ENCODE peak calls at places on chromosome 14, in eight cellular contexts. F is AG04450, N is A549, H is HepG2, G is WTC11, L is mesothelial cell of epicardium, K is cardiac fibroblast, Q is K562. D is an unnamed sample.

GRCh38 chr14:75697371-75697770 is 36.3 kb downstream of the TTLL5 start:
- DNase-seq in F (no peak), N (no peak), H (no peak), G (no peak), L (no peak), K (no peak), Q (no peak), D (no peak)

GRCh38 chr14:102811254-102811963 is 34.2 kb downstream of the TRAF3 start:
- DNase-seq in F (no peak), N (no peak), H (peak), G (no peak), L (no peak), K (no peak), Q (no peak), D (no peak)

GRCh38 chr14:59465570-59466150 is 480 bp upstream of the GPR135 start:
- DNase-seq in F (no peak), N (no peak), H (no peak), G (no peak), L (no peak), K (no peak), Q (no peak), D (no peak)

GRCh38 chr14:105201928-105202513 is 20.9 kb upstream of the NUDT14 start:
- DNase-seq in F (no peak), N (no peak), H (no peak), G (no peak), L (no peak), K (no peak), Q (no peak), D (no peak)

GRCh38 chr14:63039800-63040380 is 5.4 kb downstream of the KCNH5 start:
- DNase-seq in F (peak), N (peak), H (peak), G (no peak), L (no peak), K (peak), Q (peak), D (no peak)

GRCh38 chr14:70909788-70910614 is 2.7 kb downstream of the PCNX1 start:
- DNase-seq in F (no peak), N (no peak), H (no peak), G (no peak), L (no peak), K (no peak), Q (no peak), D (no peak)

GRCh38 chr14:65107200-65107599 is 4.9 kb upstream of the MAX start:
- DNase-seq in F (no peak), N (no peak), H (no peak), G (no peak), L (no peak), K (no peak), Q (peak), D (no peak)

GRCh38 chr14:59337151-59337611 is 128.0 kb downstream of the GPR135 start:
- DNase-seq in F (no peak), N (no peak), H (no peak), G (no peak), L (no peak), K (peak), Q (no peak), D (no peak)

GRCh38 chr14:99981806-99982205 is 83.4 kb upstream of the EVL start:
- DNase-seq in F (no peak), N (no peak), H (no peak), G (no peak), L (no peak), K (no peak), Q (no peak), D (no peak)

GRCh38 chr14:32329146-32329545 is at the start of gene AKAP6:
- DNase-seq in F (no peak), N (no peak), H (no peak), G (no peak), L (no peak), K (no peak), Q (no peak), D (no peak)

GRCh38 chr14:104254735-104255400 is 116.5 kb downstream of the KIF26A start:
- DNase-seq in F (no peak), N (no peak), H (no peak), G (no peak), L (no peak), K (no peak), Q (no peak), D (no peak)

GRCh38 chr14:22780105-22780679 is 13.7 kb downstream of the OXA1L start:
- DNase-seq in F (no peak), N (no peak), H (peak), G (no peak), L (no peak), K (no peak), Q (no peak), D (no peak)

GRCh38 chr14:105313381-105314286 is 914 bp upstream of the PACS2 start:
- DNase-seq in F (no peak), N (no peak), H (no peak), G (peak), L (peak), K (peak), Q (peak), D (peak)

GRCh38 chr14:103121846-103122577 is 1.2 kb upstream of the TNFAIP2 start:
- DNase-seq in F (no peak), N (peak), H (peak), G (no peak), L (peak), K (peak), Q (peak), D (peak)

GRCh38 chr14:93734086-93734822 is 54.0 kb downstream of the PRIMA1 start:
- DNase-seq in F (no peak), N (no peak), H (no peak), G (peak), L (no peak), K (no peak), Q (peak), D (no peak)

GRCh38 chr14:95817271-95817670 is 59.4 kb upstream of the TUNAR start:
- DNase-seq in F (no peak), N (no peak), H (no peak), G (no peak), L (no peak), K (no peak), Q (no peak), D (no peak)

GRCh38 chr14:106875503-106875902 is 1349.1 kb downstream of the TMEM121 start:
- DNase-seq in F (no peak), N (no peak), H (no peak), G (no peak), L (no peak), K (no peak), Q (no peak), D (peak)

GRCh38 chr14:106874365-106874764 is 1348.0 kb downstream of the TMEM121 start:
- DNase-seq in F (no peak), N (no peak), H (no peak), G (no peak), L (no peak), K (no peak), Q (no peak), D (no peak)

GRCh38 chr14:106876711-106877110 is 1350.3 kb downstream of the TMEM121 start:
- DNase-seq in F (no peak), N (no peak), H (no peak), G (no peak), L (no peak), K (no peak), Q (no peak), D (no peak)

GRCh38 chr14:106877527-106877926 is 1351.1 kb downstream of the TMEM121 start:
- DNase-seq in F (no peak), N (no peak), H (no peak), G (no peak), L (no peak), K (no peak), Q (no peak), D (no peak)

DNA sequence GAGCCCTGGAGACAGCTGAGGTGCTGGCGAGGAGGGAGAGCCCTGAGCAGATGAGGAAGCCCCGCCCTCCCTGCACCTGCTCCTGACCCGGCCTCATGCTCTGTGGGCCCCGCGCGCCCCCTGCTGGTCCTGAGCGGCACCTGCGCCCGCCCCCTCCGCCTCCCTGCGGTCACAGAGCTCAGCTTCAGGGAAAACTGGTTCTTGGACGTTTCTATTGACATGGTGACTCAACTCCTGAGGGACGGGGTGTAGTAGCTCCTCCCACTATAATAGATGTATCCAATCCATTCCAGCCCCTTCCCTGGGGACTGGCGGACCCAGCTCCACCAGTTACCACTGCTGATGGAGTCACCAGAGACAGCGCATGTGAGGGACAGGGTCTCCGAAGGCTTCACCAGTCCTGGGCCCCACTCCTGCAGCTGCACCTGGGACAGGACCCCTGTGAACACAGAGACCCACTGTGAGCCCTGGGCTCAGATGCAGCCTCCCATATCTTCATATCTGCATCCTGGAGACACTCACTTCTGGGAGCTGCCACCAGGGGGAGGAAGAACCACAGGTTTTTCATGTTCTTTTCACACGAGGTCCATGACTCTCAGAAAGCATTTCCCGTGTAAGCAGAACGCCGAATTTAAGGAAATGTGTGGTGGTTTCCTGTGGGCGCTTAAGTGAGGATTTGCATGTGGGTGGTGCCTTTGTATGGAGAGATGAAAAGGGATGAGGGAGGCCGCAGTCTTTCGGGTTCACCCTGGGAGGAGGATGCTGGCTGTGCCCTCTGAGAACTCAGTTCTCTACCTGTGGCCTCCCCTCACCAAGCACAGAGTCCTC is 1346.5 kb downstream of the TMEM121 start:
- DNase-seq in F (no peak), N (peak), H (peak), G (no peak), L (no peak), K (peak), Q (peak), D (peak)
- TF ChIP-seq CTCF in F (peak), N (peak), H (peak), G (peak), L (peak), K (peak), Q (peak), D (peak)

GRCh38 chr14:101337053-101337452 is 224.2 kb upstream of the DIO3 start:
- DNase-seq in F (no peak), N (no peak), H (no peak), G (no peak), L (no peak), K (no peak), Q (no peak), D (no peak)
- TF ChIP-seq CTCF in F (no peak), N (no peak), H (no peak), G (no peak), L (no peak), K (no peak), Q (no peak), D (no peak)

DNA sequence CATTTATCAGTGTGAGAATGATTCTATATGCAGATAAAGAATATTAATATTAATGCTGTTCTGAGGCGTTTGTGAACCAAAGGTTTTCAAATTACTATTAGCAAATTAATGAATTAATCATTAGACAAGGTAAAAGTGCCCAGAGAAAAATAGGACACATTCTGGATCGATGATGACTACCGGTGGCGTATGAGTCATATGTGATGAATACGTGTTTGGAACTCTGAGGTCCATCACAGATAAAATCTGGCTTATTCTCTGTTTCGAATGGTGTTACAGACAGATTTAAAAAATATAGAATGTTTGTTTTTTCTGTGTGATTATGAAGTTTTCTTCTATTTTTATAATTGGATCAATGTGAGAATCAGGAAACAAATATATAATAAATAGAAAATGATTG is 79.2 kb upstream of the RTL1 start:
- DNase-seq in F (no peak), N (peak), H (no peak), G (no peak), L (no peak), K (peak), Q (no peak), D (no peak)
- TF ChIP-seq CTCF in F (no peak), N (no peak), H (no peak), G (no peak), L (no peak), K (no peak), Q (no peak), D (no peak)

GRCh38 chr14:27506272-27506671 is 908.4 kb upstream of the NOVA1 start:
- DNase-seq in F (no peak), N (no peak), H (no peak), G (no peak), L (no peak), K (no peak), Q (no peak), D (no peak)
- TF ChIP-seq CTCF in F (no peak), N (no peak), H (no peak), G (no peak), L (no peak), K (no peak), Q (no peak), D (no peak)

GRCh38 chr14:47500369-47500768 is 175.0 kb downstream of the MDGA2 start:
- DNase-seq in F (no peak), N (no peak), H (no peak), G (no peak), L (no peak), K (no peak), Q (no peak), D (no peak)
- TF ChIP-seq CTCF in F (no peak), N (no peak), H (no peak), G (no peak), L (no peak), K (no peak), Q (no peak), D (no peak)

GRCh38 chr14:36655571-36655962 is 6.1 kb upstream of the PAX9 start:
- DNase-seq in F (no peak), N (no peak), H (no peak), G (peak), L (no peak), K (no peak), Q (no peak), D (no peak)

GRCh38 chr14:36656769-36657408 is 4.8 kb upstream of the PAX9 start:
- DNase-seq in F (no peak), N (no peak), H (no peak), G (peak), L (no peak), K (no peak), Q (no peak), D (no peak)

GRCh38 chr14:36657409-36658090 is 4.1 kb upstream of the PAX9 start:
- DNase-seq in F (no peak), N (no peak), H (no peak), G (peak), L (no peak), K (no peak), Q (no peak), D (no peak)

GRCh38 chr14:36655054-36655381 is 6.6 kb upstream of the PAX9 start:
- DNase-seq in F (no peak), N (no peak), H (no peak), G (peak), L (no peak), K (no peak), Q (no peak), D (no peak)

DNA sequence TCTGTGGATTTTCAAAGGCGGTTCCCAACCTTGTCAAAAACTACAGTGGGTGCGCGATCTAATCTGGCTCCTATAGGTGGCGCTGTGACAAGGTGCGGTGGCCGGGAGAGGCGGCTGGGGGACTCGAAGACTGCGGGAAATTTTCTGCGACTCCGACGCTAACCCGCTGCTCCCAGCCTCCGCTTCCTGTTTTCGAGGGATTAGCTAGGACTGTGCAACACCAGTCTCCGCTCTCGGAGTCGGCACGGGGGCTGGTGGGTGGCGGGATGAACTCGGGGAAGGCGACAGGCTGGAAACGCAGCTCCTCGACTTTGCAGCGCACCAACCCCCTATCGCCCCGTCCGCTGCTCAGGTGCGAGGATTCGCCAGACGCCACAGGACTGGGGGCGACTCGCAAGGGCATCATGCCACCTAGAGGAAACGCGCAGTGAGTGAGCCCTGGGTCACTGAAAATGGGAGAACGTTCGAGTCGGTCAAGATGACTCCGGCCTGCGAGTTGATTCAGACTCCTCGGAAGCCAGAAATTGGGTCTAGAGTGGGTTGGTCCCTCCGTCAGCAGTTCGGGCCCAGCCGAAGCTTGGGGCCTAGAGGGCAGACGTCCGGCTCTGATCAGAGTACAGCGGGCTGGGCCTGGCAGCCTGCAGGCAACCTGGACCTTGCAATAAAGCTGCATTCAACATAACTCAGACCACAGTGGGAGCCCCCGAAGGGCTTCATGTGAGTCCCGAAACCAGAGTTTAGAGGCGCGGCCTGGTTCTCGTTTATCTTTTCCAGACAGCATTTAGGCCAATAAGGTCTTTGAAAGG is 5.5 kb upstream of the PAX9 start:
- DNase-seq in F (no peak), N (peak), H (peak), G (peak), L (no peak), K (no peak), Q (no peak), D (no peak)
- TF ChIP-seq CTCF in F (peak), N (peak), H (peak), G (peak), L (peak), K (peak), Q (peak), D (peak)

GRCh38 chr14:49867831-49868719 is 15.5 kb upstream of the NEMF start:
- DNase-seq in F (peak), N (peak), H (peak), G (peak), L (peak), K (peak), Q (peak), D (peak)
- TF ChIP-seq CTCF in F (no peak), N (no peak), H (no peak), G (no peak), L (no peak), K (no peak), Q (no peak), D (no peak)

GRCh38 chr14:61861320-61861865 is 99.2 kb downstream of the SNAPC1 start:
- DNase-seq in F (no peak), N (no peak), H (peak), G (no peak), L (no peak), K (no peak), Q (no peak), D (no peak)
- TF ChIP-seq CTCF in F (no peak), N (no peak), H (no peak), G (no peak), L (no peak), K (no peak), Q (no peak), D (no peak)

DNA sequence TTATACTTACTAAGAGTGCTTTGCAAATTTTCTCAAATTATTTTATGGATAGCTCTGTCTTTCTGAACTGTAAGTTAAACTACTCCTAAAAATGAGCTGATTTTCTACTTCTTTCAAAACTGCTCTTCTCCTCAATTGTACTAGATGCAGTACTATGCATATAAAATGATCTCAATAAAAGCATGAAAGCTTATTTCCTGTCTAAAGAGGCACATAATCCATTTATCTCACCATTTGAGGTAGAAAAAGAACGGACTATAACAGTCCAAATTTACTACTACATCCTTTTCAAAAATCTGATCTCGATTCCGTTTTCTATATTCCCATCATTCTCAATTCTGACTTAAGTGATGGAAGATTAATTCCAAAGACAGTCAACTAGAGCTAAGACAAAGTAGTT is 14.4 kb downstream of the SLIRP start:
- DNase-seq in F (no peak), N (no peak), H (no peak), G (no peak), L (no peak), K (no peak), Q (no peak), D (no peak)
- TF ChIP-seq CTCF in F (no peak), N (no peak), H (no peak), G (no peak), L (no peak), K (no peak), Q (no peak), D (no peak)

D was measured in mucosa of descending colon.